ENCODE peak calls at places on chromosomes 12 and 14, in nine cellular contexts. X is CD4-positive, alpha-beta T cell; G is mesothelial cell of epicardium; C is upper lobe of right lung; W is AG09309; U is epithelial cell of esophagus; J is CD8-positive, alpha-beta T cell; B is astrocyte of the spinal cord; A is OCI-LY7. D is an unnamed sample.

GRCh38 chr14:91997492-91997891 is 42.4 kb downstream of the TRIP11 start:
- DNase-seq in X (no peak), G (no peak), C (no peak), W (no peak), U (no peak), J (no peak), B (no peak), A (no peak), D (no peak)

GRCh38 chr14:90897022-90897421 is 80.8 kb upstream of the TTC7B start:
- DNase-seq in X (no peak), G (no peak), C (no peak), W (no peak), U (no peak), J (no peak), B (no peak), A (no peak), D (no peak)

GRCh38 chr14:50941151-50941550 is 3.1 kb downstream of the PYGL start:
- DNase-seq in X (no peak), G (no peak), C (no peak), W (peak; percentile 75), U (peak; percentile 67), J (no peak), B (peak; percentile 69), A (no peak), D (peak; percentile 57)

GRCh38 chr14:92570863-92571262 is 57.3 kb downstream of the RIN3 start:
- DNase-seq in X (no peak), G (no peak), C (no peak), W (no peak), U (no peak), J (no peak), B (no peak), A (no peak), D (no peak)

GRCh38 chr14:102516531-102517411 is 7.2 kb upstream of the ANKRD9 start:
- DNase-seq in X (peak; percentile 51), G (peak; percentile 56), C (peak; percentile 82), W (no peak), U (peak; percentile 29), J (peak; percentile 33), B (peak; percentile 21), A (peak; percentile 46), D (no peak)

GRCh38 chr12:113464852-113465719 is 6.6 kb downstream of the LHX5 start:
- DNase-seq in X (no peak), G (no peak), C (peak; percentile 57), W (no peak), U (no peak), J (no peak), B (no peak), A (no peak), D (no peak)

GRCh38 chr14:55701638-55702037 is 121.6 kb downstream of the KTN1 start:
- DNase-seq in X (no peak), G (no peak), C (no peak), W (no peak), U (peak; percentile 71), J (no peak), B (peak; percentile 43), A (no peak), D (no peak)

GRCh38 chr12:89499857-89500256 is 24.7 kb downstream of the GALNT4 start:
- DNase-seq in X (no peak), G (no peak), C (no peak), W (no peak), U (no peak), J (no peak), B (no peak), A (no peak), D (no peak)

GRCh38 chr14:67497716-67498115 is 9.2 kb upstream of the TMEM229B start:
- DNase-seq in X (no peak), G (no peak), C (no peak), W (no peak), U (no peak), J (no peak), B (no peak), A (no peak), D (no peak)

GRCh38 chr12:79168687-79169086 is 304.1 kb downstream of the SYT1 start:
- DNase-seq in X (no peak), G (no peak), C (no peak), W (no peak), U (no peak), J (no peak), B (no peak), A (no peak), D (no peak)

GRCh38 chr12:61546296-61546695 is 713.9 kb upstream of the USP15 start:
- DNase-seq in X (no peak), G (no peak), C (no peak), W (no peak), U (peak; percentile 83), J (no peak), B (no peak), A (no peak), D (no peak)
- TF ChIP-seq CTCF in X (no peak), G (no peak), C (no peak), W (no peak), U (peak; percentile 56), J (no peak), B (no peak), A (peak; percentile 58), D (no peak)

DNA sequence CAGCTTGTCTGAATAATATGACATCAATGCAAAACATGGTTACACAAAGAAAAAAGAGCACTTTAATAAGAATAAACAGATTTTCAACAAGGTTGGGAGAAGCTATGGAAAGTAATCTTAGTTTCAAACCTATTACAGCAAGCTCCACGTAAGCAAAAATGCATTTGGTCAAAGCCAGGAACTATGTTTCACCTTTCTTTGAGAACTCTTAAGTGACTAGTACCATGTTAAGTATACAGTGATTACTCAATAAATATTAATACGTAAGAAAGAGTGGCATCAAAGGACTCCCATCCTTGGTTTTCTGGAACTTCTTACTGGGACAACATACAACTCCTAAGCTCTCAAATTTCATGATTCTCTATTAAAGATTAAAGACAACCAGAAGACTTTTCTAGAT is 80.7 kb downstream of the ABCC9 start:
- DNase-seq in X (no peak), G (no peak), C (no peak), W (no peak), U (no peak), J (no peak), B (no peak), A (no peak), D (no peak)
- TF ChIP-seq CTCF in X (no peak), G (no peak), C (no peak), W (no peak), U (no peak), J (no peak), B (no peak), A (no peak), D (no peak)

DNA sequence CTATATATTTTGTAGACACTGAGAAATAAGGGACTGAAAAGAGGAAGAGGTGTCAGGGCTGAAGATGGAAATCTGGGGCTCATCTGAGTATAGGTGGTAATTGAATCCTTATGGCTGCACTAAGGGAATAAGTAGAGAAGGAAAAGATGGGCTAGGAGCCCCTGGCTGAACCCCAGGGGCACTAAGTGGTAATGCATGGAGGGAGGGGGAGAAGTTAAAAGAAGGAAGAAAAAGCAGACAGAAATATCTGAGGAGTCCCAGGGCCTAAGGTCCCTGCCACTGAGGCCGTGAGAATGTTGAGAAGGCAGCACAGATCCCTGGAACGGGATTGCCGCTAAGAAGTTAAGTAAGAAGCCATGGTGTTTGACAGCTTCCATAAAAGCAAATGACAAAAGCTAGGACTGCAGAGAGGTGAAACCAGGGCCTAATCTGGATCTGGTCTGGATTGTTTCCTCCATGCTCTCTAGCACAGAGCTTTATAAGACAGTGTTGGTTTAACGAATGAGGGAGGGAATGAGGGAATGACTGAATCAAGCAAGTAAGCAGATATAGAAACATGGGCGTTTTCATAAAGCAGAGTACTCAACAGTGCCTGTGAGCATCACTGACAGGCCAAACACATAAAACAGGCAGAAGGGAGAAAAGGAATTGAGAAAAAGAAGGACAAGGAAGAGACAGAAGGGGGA is 92.9 kb downstream of the HMGA2 start:
- DNase-seq in X (no peak), G (no peak), C (no peak), W (no peak), U (no peak), J (no peak), B (no peak), A (no peak), D (no peak)
- TF ChIP-seq CTCF in X (no peak), G (no peak), C (no peak), W (no peak), U (no peak), J (no peak), B (no peak), A (no peak), D (no peak)

DNA sequence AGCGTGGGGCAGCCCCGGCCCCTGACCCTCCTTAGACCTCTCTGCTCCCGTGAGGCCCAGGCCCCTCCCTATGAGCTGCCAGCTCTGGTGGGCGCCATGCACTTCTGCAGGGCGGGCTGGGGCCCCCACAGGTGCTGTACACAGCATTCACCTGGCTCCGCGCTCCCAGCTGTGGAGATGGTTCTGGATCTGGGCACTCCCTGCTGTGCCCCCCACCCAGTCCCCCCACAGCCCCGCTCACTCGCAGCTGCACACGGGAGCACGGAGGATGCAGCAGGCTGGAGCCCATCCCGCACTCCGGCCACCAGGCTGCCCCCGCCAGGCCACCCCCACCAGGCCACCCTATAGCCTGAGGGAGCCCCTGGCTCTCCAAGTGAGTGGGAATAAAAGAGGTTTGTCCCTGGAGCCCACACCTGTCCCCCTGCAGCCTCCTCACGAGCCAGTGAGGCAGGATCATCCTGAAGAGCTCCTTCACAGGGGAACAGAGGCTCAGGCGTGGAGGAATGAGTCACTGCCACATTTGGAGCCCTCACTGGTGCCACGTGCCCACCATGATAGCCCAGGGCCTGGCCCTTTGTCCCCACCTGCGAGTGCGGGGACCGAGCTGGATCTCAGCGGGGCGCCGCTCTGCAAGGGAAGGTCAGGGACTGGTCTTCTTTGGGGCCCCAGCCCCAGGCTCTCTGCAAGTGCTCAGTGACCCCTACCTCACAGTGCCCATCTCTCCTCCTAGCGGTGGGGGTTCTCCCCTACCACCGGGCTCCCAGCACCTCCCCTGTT is 1.9 kb downstream of the ADSS1 start:
- DNase-seq in X (no peak), G (no peak), C (no peak), W (no peak), U (no peak), J (no peak), B (no peak), A (no peak), D (no peak)
- TF ChIP-seq CTCF in X (no peak), G (no peak), C (no peak), W (no peak), U (no peak), J (no peak), B (no peak), A (no peak), D (no peak)